ENCODE peak calls at places on chromosome 13, in five cellular contexts. P is cardiac muscle cell, Y is T-helper 17 cell, K is Peyer's patch, L is small intestine. J is an unnamed sample.

GRCh38 chr13:98080280-98080679 is 62.6 kb upstream of the FARP1 start:
- DNase-seq in P (no peak), Y (no peak), K (no peak), L (no peak), J (no peak)

GRCh38 chr13:57665471-57665870 is 33.9 kb downstream of the PCDH17 start:
- DNase-seq in P (no peak), Y (no peak), K (no peak), L (no peak), J (no peak)

GRCh38 chr13:110126391-110126961 is 180.5 kb downstream of the COL4A1 start:
- DNase-seq in P (peak; percentile 70), Y (no peak), K (no peak), L (no peak), J (no peak)

GRCh38 chr13:71218960-71219359 is 648.0 kb downstream of the DACH1 start:
- DNase-seq in P (peak; percentile 3), Y (no peak), K (no peak), L (peak; percentile 58), J (no peak)

GRCh38 chr13:45602183-45602582 is 13.4 kb downstream of the ERICH6B start:
- DNase-seq in P (no peak), Y (no peak), K (no peak), L (no peak), J (no peak)

GRCh38 chr13:35255241-35255640 is 221.2 kb downstream of the MAB21L1 start:
- DNase-seq in P (no peak), Y (no peak), K (no peak), L (no peak), J (no peak)

GRCh38 chr13:64928704-64929499 is 2301.2 kb downstream of the PCDH9 start:
- DNase-seq in P (no peak), Y (no peak), K (no peak), L (no peak), J (no peak)

GRCh38 chr13:42036711-42037110 is 11.7 kb upstream of the DGKH start:
- DNase-seq in P (no peak), Y (no peak), K (no peak), L (no peak), J (no peak)

GRCh38 chr13:57633141-57633949 is 1.8 kb downstream of the PCDH17 start:
- DNase-seq in P (peak; percentile 52), Y (no peak), K (peak; percentile 49), L (no peak), J (no peak)

GRCh38 chr13:21043898-21044297 is 17.5 kb downstream of the LATS2 start:
- DNase-seq in P (peak; percentile 22), Y (no peak), K (no peak), L (no peak), J (no peak)

GRCh38 chr13:67353031-67353430 is 122.9 kb upstream of the PCDH9 start:
- DNase-seq in P (no peak), Y (no peak), K (no peak), L (no peak), J (no peak)

GRCh38 chr13:50208826-50209335 is 193.6 kb downstream of the KCNRG start:
- DNase-seq in P (peak; percentile 56), Y (no peak), K (no peak), L (no peak), J (no peak)

GRCh38 chr13:63381078-63381859 is 1965.6 kb upstream of the PCDH20 start:
- DNase-seq in P (no peak), Y (no peak), K (no peak), L (no peak), J (no peak)

GRCh38 chr13:80979035-80979641 is 638.2 kb upstream of the SPRY2 start:
- DNase-seq in P (peak; percentile 71), Y (no peak), K (no peak), L (peak; percentile 56), J (no peak)

GRCh38 chr13:85597790-85598500 is 201.3 kb downstream of the SLITRK6 start:
- DNase-seq in P (no peak), Y (no peak), K (no peak), L (no peak), J (no peak)

GRCh38 chr13:87884874-87885273 is 213.7 kb downstream of the SLITRK5 start:
- DNase-seq in P (peak; percentile 22), Y (no peak), K (no peak), L (no peak), J (no peak)

GRCh38 chr13:49444517-49445395 is 682 bp downstream of the SETDB2 start:
- DNase-seq in P (peak; percentile 24), Y (no peak), K (no peak), L (peak; percentile 74), J (peak; percentile 49)

GRCh38 chr13:33394294-33394932 is 108.9 kb upstream of the STARD13 start:
- DNase-seq in P (peak; percentile 17), Y (no peak), K (no peak), L (no peak), J (no peak)

GRCh38 chr13:62293081-62293480 is 877.4 kb upstream of the PCDH20 start:
- DNase-seq in P (no peak), Y (no peak), K (no peak), L (no peak), J (no peak)

GRCh38 chr13:73816702-73817101 is 317.5 kb downstream of the KLF12 start:
- DNase-seq in P (no peak), Y (no peak), K (no peak), L (no peak), J (no peak)

GRCh38 chr13:110114351-110114750 is 192.6 kb downstream of the COL4A1 start:
- DNase-seq in P (no peak), Y (no peak), K (no peak), L (no peak), J (no peak)

GRCh38 chr13:30985637-30986205 is 53.3 kb downstream of the TEX26 start:
- DNase-seq in P (no peak), Y (no peak), K (no peak), L (no peak), J (no peak)

GRCh38 chr13:106238690-106239089 is 296.8 kb downstream of the EFNB2 start:
- DNase-seq in P (no peak), Y (no peak), K (no peak), L (no peak), J (no peak)

GRCh38 chr13:97539651-97540230 is 105.8 kb downstream of the RAP2A start:
- DNase-seq in P (no peak), Y (no peak), K (no peak), L (no peak), J (no peak)

GRCh38 chr13:38947049-38947448 is 43.6 kb downstream of the STOML3 start:
- DNase-seq in P (no peak), Y (no peak), K (no peak), L (no peak), J (no peak)

GRCh38 chr13:45456196-45456972 is 8.4 kb upstream of the COG3 start:
- DNase-seq in P (no peak), Y (no peak), K (no peak), L (no peak), J (no peak)

GRCh38 chr13:34816543-34816942 is 125.5 kb upstream of the NBEA start:
- DNase-seq in P (no peak), Y (no peak), K (no peak), L (no peak), J (no peak)

GRCh38 chr13:114017028-114017630 is 43.3 kb upstream of the C13orf46 start:
- DNase-seq in P (no peak), Y (no peak), K (no peak), L (no peak), J (no peak)

GRCh38 chr13:106129273-106129672 is 406.2 kb downstream of the EFNB2 start:
- DNase-seq in P (no peak), Y (no peak), K (no peak), L (no peak), J (no peak)

GRCh38 chr13:107466326-107466725 is 749.0 kb downstream of the LIG4 start:
- DNase-seq in P (no peak), Y (no peak), K (no peak), L (no peak), J (no peak)

GRCh38 chr13:46577656-46578589 is 25.0 kb downstream of the LRCH1 start:
- DNase-seq in P (no peak), Y (no peak), K (no peak), L (no peak), J (no peak)

GRCh38 chr13:80132741-80133601 is 208.0 kb downstream of the SPRY2 start:
- DNase-seq in P (peak; percentile 79), Y (no peak), K (peak; percentile 70), L (peak; percentile 94), J (no peak)

GRCh38 chr13:28251462-28251861 is 113.1 kb downstream of the PAN3 start:
- DNase-seq in P (no peak), Y (no peak), K (no peak), L (no peak), J (no peak)

GRCh38 chr13:28257305-28257704 is 119.0 kb downstream of the PAN3 start:
- DNase-seq in P (no peak), Y (no peak), K (no peak), L (no peak), J (no peak)

GRCh38 chr13:28250542-28250941 is 112.2 kb downstream of the PAN3 start:
- DNase-seq in P (no peak), Y (no peak), K (no peak), L (no peak), J (no peak)

GRCh38 chr13:28248080-28248479 is 109.7 kb downstream of the PAN3 start:
- DNase-seq in P (no peak), Y (no peak), K (no peak), L (no peak), J (no peak)

DNA sequence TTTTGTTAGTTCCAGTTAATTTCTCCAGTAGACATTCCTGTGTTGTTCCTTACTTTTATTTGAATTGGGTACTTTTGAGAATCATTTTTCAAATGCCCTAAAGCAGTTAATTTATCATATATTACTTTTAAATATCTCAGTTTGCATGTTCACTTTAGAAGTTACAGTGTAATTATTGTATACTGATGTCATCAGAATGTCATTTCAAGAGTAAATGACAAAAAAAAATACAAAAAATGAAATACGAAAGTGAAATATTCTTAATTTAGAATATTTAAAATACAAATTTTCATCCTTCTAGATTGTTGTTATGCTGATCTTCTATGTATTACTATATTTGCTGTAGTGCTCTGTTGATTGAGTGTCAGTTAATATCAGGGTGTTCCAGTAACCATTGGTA is 114.2 kb downstream of the PAN3 start:
- DNase-seq in P (no peak), Y (no peak), K (no peak), L (no peak), J (no peak)
- H3K9me3 ChIP-seq in P (no peaks in the 10 kb centered on the region), Y (no peaks in the 10 kb centered on the region), K (no peaks in the 10 kb centered on the region), L (no peaks in the 10 kb centered on the region), J (no peaks in the 10 kb centered on the region)

GRCh38 chr13:104098421-104098820 is 1032.2 kb upstream of the SLC10A2 start:
- DNase-seq in P (no peak), Y (no peak), K (no peak), L (no peak), J (no peak)
- H3K9me3 ChIP-seq in P (no peaks in the 10 kb centered on the region), Y (no peaks in the 10 kb centered on the region), K (no peaks in the 10 kb centered on the region), L (no peaks in the 10 kb centered on the region), J (no peaks in the 10 kb centered on the region)

GRCh38 chr13:76349700-76350099 is 536.5 kb downstream of the KCTD12 start:
- DNase-seq in P (no peak), Y (no peak), K (no peak), L (no peak), J (no peak)
- H3K9me3 ChIP-seq in P (no peaks in the 10 kb centered on the region), Y (no peaks in the 10 kb centered on the region), K (no peaks in the 10 kb centered on the region), L (no peaks in the 10 kb centered on the region), J (no peaks in the 10 kb centered on the region)

GRCh38 chr13:18953139-18953930 is 228.3 kb downstream of the TUBA3C start:
- DNase-seq in P (no peak), Y (no peak), K (no peak), L (no peak), J (no peak)
- H3K9me3 ChIP-seq in P (no peaks in the 10 kb centered on the region), Y (no peaks in the 10 kb centered on the region), K (peaks cover 11% of the 10 kb centered on the region), L (peaks cover 4% of the 10 kb centered on the region), J (no peaks in the 10 kb centered on the region)

J was measured in naive thymus-derived CD4-positive, alpha-beta T cell.